ENCODE peak calls at places on chromosomes 7 and 10, in seven cellular contexts. A is GM12891, J is A549, Y is body of pancreas, O is uterus, W is heart left ventricle, S is lower leg skin. M is an unnamed sample.

GRCh38 chr10:113930482-113931057 is 76.1 kb downstream of the NHLRC2 start:
- DNase-seq in A (no peak), J (no peak), Y (no peak), O (no peak), W (no peak), S (no peak), M (no peak)

GRCh38 chr10:29144126-29144525 is 144.7 kb upstream of the LYZL1 start:
- DNase-seq in A (no peak), J (no peak), Y (no peak), O (no peak), W (no peak), S (no peak), M (no peak)

GRCh38 chr7:11228515-11228914 is 254.8 kb downstream of the PHF14 start:
- DNase-seq in A (no peak), J (no peak), Y (peak; percentile 78), O (peak; percentile 15), W (peak; percentile 42), S (peak; percentile 94), M (no peak)

GRCh38 chr10:34627331-34627730 is 187.8 kb downstream of the PARD3 start:
- DNase-seq in A (peak; percentile 27), J (no peak), Y (no peak), O (no peak), W (no peak), S (no peak), M (no peak)

GRCh38 chr10:73899401-73899780 is 11.5 kb upstream of the PLAU start:
- DNase-seq in A (no peak), J (no peak), Y (peak; percentile 59), O (no peak), W (no peak), S (no peak), M (no peak)

GRCh38 chr10:15485684-15486316 is 114.7 kb upstream of the FAM171A1 start:
- DNase-seq in A (no peak), J (no peak), Y (no peak), O (peak; percentile 66), W (no peak), S (no peak), M (no peak)

GRCh38 chr7:143321734-143322133 is 5.8 kb downstream of the CLCN1 start:
- DNase-seq in A (no peak), J (no peak), Y (no peak), O (no peak), W (peak; percentile 24), S (no peak), M (no peak)

GRCh38 chr10:44307691-44308090 is 77.2 kb downstream of the CXCL12 start:
- DNase-seq in A (no peak), J (no peak), Y (no peak), O (no peak), W (no peak), S (no peak), M (no peak)

GRCh38 chr10:120979435-120980315 is 128.5 kb downstream of the WDR11 start:
- DNase-seq in A (no peak), J (peak; percentile 44), Y (peak; percentile 80), O (peak; percentile 40), W (no peak), S (no peak), M (no peak)

GRCh38 chr7:138889566-138889965 is 91.6 kb upstream of the ATP6V0A4 start:
- DNase-seq in A (no peak), J (no peak), Y (no peak), O (no peak), W (no peak), S (no peak), M (no peak)

GRCh38 chr7:104328308-104328969 is at the start of gene LHFPL3:
- DNase-seq in A (no peak), J (no peak), Y (no peak), O (no peak), W (no peak), S (no peak), M (no peak)

GRCh38 chr10:1573981-1574380 is 163.3 kb downstream of the ADARB2 start:
- DNase-seq in A (no peak), J (no peak), Y (no peak), O (no peak), W (no peak), S (no peak), M (no peak)

GRCh38 chr10:22316286-22317120 is at the start of gene COMMD3:
- DNase-seq in A (no peak), J (peak; percentile 60), Y (peak; percentile 92), O (peak; percentile 87), W (peak; percentile 90), S (peak; percentile 97), M (no peak)
- TF ChIP-seq POLR2A in A (peak; percentile 84), J (peak; percentile 94), Y (peak; percentile 80), O (peak; percentile 72), W (peak; percentile 81), S (no peak), M (peak; percentile 94)

GRCh38 chr10:117005454-117006055 is 568 bp upstream of the SHTN1 start:
- DNase-seq in A (no peak), J (peak; percentile 55), Y (peak; percentile 55), O (no peak), W (peak; percentile 8), S (no peak), M (peak; percentile 7)
- TF ChIP-seq POLR2A in A (no peak), J (no peak), Y (no peak), O (no peak), W (no peak), S (no peak), M (no peak)

DNA sequence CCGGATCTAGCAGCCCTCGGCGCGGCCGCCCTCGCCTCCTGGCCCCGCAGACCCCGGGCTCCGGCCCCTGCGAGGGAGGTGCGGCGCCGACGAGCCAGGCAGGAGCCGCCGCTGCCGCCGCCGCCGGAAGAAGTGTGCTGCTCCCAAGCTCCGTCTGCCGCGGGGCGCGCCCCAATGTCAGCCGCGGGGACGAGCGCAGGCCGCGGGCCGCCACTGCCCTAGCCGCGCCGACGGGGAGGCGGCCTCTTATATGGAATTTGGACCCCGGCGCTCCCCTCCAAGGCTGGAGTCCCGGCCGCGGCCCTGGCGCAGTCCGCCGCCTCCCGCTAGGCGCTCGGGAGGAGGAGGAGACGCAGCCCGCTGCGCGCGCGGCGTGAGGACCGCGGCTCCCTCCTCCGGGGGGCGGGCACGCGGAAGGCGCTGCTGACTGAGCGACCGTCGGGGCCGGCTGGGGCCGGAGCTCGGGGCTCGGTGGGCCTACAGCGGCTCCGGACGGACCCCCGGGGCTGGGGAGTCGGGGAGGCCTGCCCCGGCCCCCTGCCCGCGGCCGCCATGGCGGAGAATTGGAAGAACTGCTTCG is at the start of gene TRIM8:
- DNase-seq in A (no peak), J (peak; percentile 51), Y (peak; percentile 69), O (peak; percentile 50), W (peak; percentile 62), S (no peak), M (no peak)
- TF ChIP-seq POLR2A in A (no peak), J (peak; percentile 31), Y (no peak), O (peak; percentile 26), W (no peak), S (no peak), M (no peak)

GRCh38 chr10:103192451-103193106 is 493 bp downstream of the NT5C2 start:
- DNase-seq in A (peak; percentile 38), J (peak; percentile 37), Y (peak; percentile 86), O (peak; percentile 73), W (peak; percentile 85), S (peak; percentile 95), M (peak; percentile 50)
- TF ChIP-seq POLR2A in A (no peak), J (no peak), Y (peak; percentile 40), O (peak; percentile 18), W (no peak), S (no peak), M (peak; percentile 53)

DNA sequence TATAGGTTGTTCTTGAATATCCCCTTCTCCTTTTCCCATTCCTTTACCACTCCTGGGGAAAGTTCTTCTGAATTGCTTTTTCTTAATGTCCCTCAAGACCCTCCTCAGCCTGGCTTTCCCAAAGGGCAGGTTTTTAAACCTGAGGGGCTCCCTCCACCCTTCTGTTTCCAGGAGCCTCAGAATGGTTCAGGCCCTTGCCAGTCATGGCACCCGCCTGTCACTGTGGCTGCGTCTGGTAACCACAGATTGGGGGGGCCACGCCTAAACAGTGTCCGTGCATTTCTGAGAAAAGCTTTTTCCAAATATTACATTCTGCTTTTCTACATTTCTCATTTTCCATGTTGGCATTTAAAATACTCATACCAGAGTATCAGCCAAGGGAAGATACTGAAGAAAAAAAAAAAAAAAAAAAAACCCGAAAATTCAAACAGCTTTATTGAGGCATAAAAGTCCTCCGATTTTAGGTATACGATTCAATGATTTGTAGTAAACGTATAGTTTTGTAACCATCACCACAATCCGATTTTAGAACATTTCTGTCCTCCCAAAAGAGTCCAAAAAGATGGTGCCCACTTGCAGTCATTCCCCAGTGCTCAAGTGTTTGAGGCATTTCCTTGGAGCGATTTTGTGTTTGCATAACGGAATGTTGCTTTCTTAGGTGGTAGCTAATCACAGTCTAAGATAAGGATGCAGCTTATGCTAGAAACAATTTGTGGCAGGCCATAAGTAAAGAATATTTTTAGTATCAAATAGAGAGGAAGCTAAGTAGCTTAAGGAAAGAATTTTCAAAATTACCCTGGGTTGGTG is 22.1 kb downstream of the HKDC1 start:
- DNase-seq in A (no peak), J (no peak), Y (no peak), O (no peak), W (no peak), S (no peak), M (no peak)
- TF ChIP-seq POLR2A in A (no peak), J (no peak), Y (no peak), O (no peak), W (no peak), S (no peak), M (no peak)

M was measured in GM12892.